ENCODE peak calls at places on chromosomes 3 and 15, in four cellular contexts. T is activated CD8-positive, alpha-beta memory T cell treated with anti-CD3 and anti-CD28 coated beads, Interleukin-2, amount 50 U/mL, for 48 hours; J is GM04504; P is foreskin fibroblast. Q is an unnamed sample.

GRCh38 chr3:31522152-31522551 is 10.6 kb upstream of the STT3B start:
- DNase-seq in P (no peak), J (no peak), T (no peak), Q (no peak)

GRCh38 chr3:116863270-116863770 is 153.7 kb downstream of the TUSC7 start:
- DNase-seq in T (no peak), P (no peak), J (no peak), Q (no peak)

GRCh38 chr15:57503911-57504598 is 87.6 kb upstream of the MYZAP start:
- DNase-seq in J (no peak), P (peak), T (no peak), Q (no peak)

GRCh38 chr15:45129651-45130129 is at the start of the genes DUOX1 and DUOXA1:
- DNase-seq in P (peak), J (no peak), T (no peak), Q (no peak)

GRCh38 chr15:40313531-40314398 is 6.0 kb upstream of the PLCB2 start:
- DNase-seq in J (no peak), P (peak), T (no peak), Q (no peak)

GRCh38 chr3:2910997-2911396 is 199.2 kb downstream of the IL5RA start:
- DNase-seq in P (no peak), J (no peak), T (no peak), Q (no peak)

GRCh38 chr3:4833471-4833870 is 145.8 kb upstream of the BHLHE40 start:
- DNase-seq in T (no peak), P (no peak), J (no peak), Q (no peak)

GRCh38 chr3:58161435-58162398 is 49.1 kb downstream of the DNASE1L3 start:
- DNase-seq in P (peak), J (peak), T (no peak), Q (peak)

GRCh38 chr3:146546366-146546965 is 2.1 kb upstream of the PLSCR1 start:
- DNase-seq in J (no peak), P (peak), T (no peak), Q (no peak)

GRCh38 chr15:34335176-34335575 is 2.4 kb downstream of the SLC12A6 start:
- DNase-seq in J (no peak), T (no peak), P (peak), Q (no peak)

GRCh38 chr15:42366151-42366550 is 6.8 kb downstream of the CAPN3 start:
- DNase-seq in J (no peak), T (no peak), P (no peak), Q (no peak)

GRCh38 chr3:188976407-188976806 is 195.4 kb upstream of the TPRG1 start:
- DNase-seq in T (no peak), J (no peak), P (no peak), Q (no peak)

GRCh38 chr3:24608701-24609387 is 114.2 kb upstream of the THRB start:
- DNase-seq in P (no peak), J (no peak), T (no peak), Q (no peak)

GRCh38 chr15:24756101-24756500 is 80.5 kb downstream of the NPAP1 start:
- DNase-seq in P (no peak), J (no peak), T (no peak), Q (no peak)

GRCh38 chr3:65177879-65178484 is 490.2 kb upstream of the ADAMTS9 start:
- DNase-seq in P (peak), J (no peak), T (no peak), Q (no peak)

GRCh38 chr3:12228461-12228860 is 60.4 kb upstream of the PPARG start:
- DNase-seq in J (no peak), P (no peak), T (no peak), Q (no peak)

GRCh38 chr3:183218826-183219225 is 34.2 kb upstream of the B3GNT5 start:
- DNase-seq in J (no peak), T (no peak), P (no peak), Q (no peak)

GRCh38 chr15:25724899-25725298 is 138.2 kb downstream of the ATP10A start:
- DNase-seq in P (no peak), J (no peak), T (peak), Q (no peak)

GRCh38 chr3:109563149-109563548 is 225.8 kb upstream of the DPPA4 start:
- DNase-seq in P (no peak), J (no peak), T (no peak), Q (no peak)

GRCh38 chr3:26621891-26622633 is 510 bp upstream of the LRRC3B start:
- DNase-seq in J (no peak), P (no peak), T (no peak), Q (no peak)

GRCh38 chr3:30011237-30011803 is 595.1 kb upstream of the TGFBR2 start:
- DNase-seq in J (no peak), P (peak), T (no peak), Q (no peak)

Q was measured in skeletal muscle cell.